ENCODE peak calls at places on chromosomes 16 and 17, in seven cellular contexts. R is AG09309; G is non-pigmented ciliary epithelial cell; V is sciatic nerve; N is H9; A is stimulated activated CD8-positive, alpha-beta memory T cell treated with anti-CD3 and anti-CD28 coated beads, Interleukin-2, amount 100 ng/mL, for 1 hour; K is ovary. M is an unnamed sample.

GRCh38 chr17:34354637-34355036 is 1.6 kb upstream of the CCL13 start:
- DNase-seq in R (peak; percentile 14), G (peak; percentile 8), V (no peak), N (no peak), A (no peak), K (no peak), M (no peak)

GRCh38 chr16:70490261-70490660 is 33.1 kb downstream of the COG4 start:
- DNase-seq in R (no peak), G (no peak), V (no peak), N (no peak), A (no peak), K (no peak), M (no peak)

GRCh38 chr16:2467301-2468141 is 3.6 kb upstream of the NTN3 start:
- DNase-seq in R (no peak), G (no peak), V (peak; percentile 87), N (peak; percentile 74), A (no peak), K (peak; percentile 84), M (no peak)

GRCh38 chr17:39144414-39144813 is 7.0 kb downstream of the PLXDC1 start:
- DNase-seq in R (no peak), G (peak; percentile 28), V (peak; percentile 96), N (no peak), A (no peak), K (peak; percentile 80), M (no peak)

GRCh38 chr16:30474062-30474452 is 1.5 kb downstream of the ITGAL start:
- DNase-seq in R (no peak), G (no peak), V (no peak), N (no peak), A (no peak), K (no peak), M (no peak)

GRCh38 chr17:65013613-65014391 is 42.7 kb downstream of the GNA13 start:
- DNase-seq in R (peak; percentile 74), G (peak; percentile 73), V (no peak), N (no peak), A (peak; percentile 22), K (no peak), M (no peak)

GRCh38 chr16:31421587-31421986 is 6.6 kb downstream of the COX6A2 start:
- DNase-seq in R (no peak), G (no peak), V (no peak), N (no peak), A (no peak), K (no peak), M (no peak)

GRCh38 chr16:4327386-4327781 is 11.5 kb downstream of the GLIS2 start:
- DNase-seq in R (no peak), G (no peak), V (no peak), N (no peak), A (no peak), K (peak; percentile 53), M (no peak)

GRCh38 chr17:74527756-74528155 is 3.5 kb downstream of the CD300LB start:
- DNase-seq in R (no peak), G (no peak), V (peak; percentile 36), N (no peak), A (no peak), K (no peak), M (no peak)

GRCh38 chr17:73657473-73658116 is 13.3 kb upstream of the SDK2 start:
- DNase-seq in R (no peak), G (no peak), V (peak; percentile 73), N (peak; percentile 90), A (no peak), K (no peak), M (no peak)

GRCh38 chr16:22711847-22712246 is 102.1 kb upstream of the HS3ST2 start:
- DNase-seq in R (no peak), G (no peak), V (no peak), N (no peak), A (no peak), K (no peak), M (no peak)

GRCh38 chr16:1152123-1152638 is 725 bp upstream of the CACNA1H start:
- DNase-seq in R (no peak), G (no peak), V (no peak), N (peak; percentile 65), A (peak; percentile 16), K (peak; percentile 77), M (no peak)

GRCh38 chr17:6018788-6019187 is 51.4 kb upstream of the WSCD1 start:
- DNase-seq in R (no peak), G (no peak), V (no peak), N (no peak), A (no peak), K (no peak), M (no peak)

GRCh38 chr17:7146115-7146514 is 31.5 kb upstream of the ASGR2 start:
- DNase-seq in R (no peak), G (no peak), V (no peak), N (no peak), A (no peak), K (no peak), M (no peak)

GRCh38 chr16:85971877-85972638 is 73.1 kb downstream of the IRF8 start:
- DNase-seq in R (no peak), G (no peak), V (no peak), N (no peak), A (no peak), K (no peak), M (no peak)

GRCh38 chr16:57093845-57094564 is 1.6 kb downstream of the CPNE2 start:
- DNase-seq in R (no peak), G (no peak), V (no peak), N (no peak), A (no peak), K (no peak), M (no peak)

GRCh38 chr17:4479340-4479981 is 19.2 kb upstream of the SPNS2 start:
- DNase-seq in R (no peak), G (no peak), V (no peak), N (no peak), A (no peak), K (no peak), M (no peak)

GRCh38 chr16:191783-192294 is 11.6 kb downstream of the HBQ1 start:
- DNase-seq in R (no peak), G (no peak), V (no peak), N (no peak), A (no peak), K (no peak), M (no peak)

GRCh38 chr17:63881935-63882601 is at the start of gene GH2:
- DNase-seq in R (no peak), G (no peak), V (no peak), N (peak; percentile 88), A (peak; percentile 17), K (peak; percentile 45), M (no peak)

GRCh38 chr16:16956376-16956775 is 514.4 kb downstream of the XYLT1 start:
- DNase-seq in R (no peak), G (no peak), V (no peak), N (no peak), A (no peak), K (no peak), M (no peak)

GRCh38 chr17:57121308-57122042 is 36.4 kb downstream of the AKAP1 start:
- DNase-seq in R (no peak), G (no peak), V (no peak), N (peak; percentile 72), A (no peak), K (peak; percentile 47), M (no peak)

GRCh38 chr16:386641-387156 is 4.9 kb upstream of the PGAP6 start:
- DNase-seq in R (no peak), G (no peak), V (no peak), N (no peak), A (no peak), K (no peak), M (no peak)

GRCh38 chr17:36127199-36127881 is 23.7 kb downstream of the CCL4 start:
- DNase-seq in R (no peak), G (no peak), V (no peak), N (no peak), A (no peak), K (no peak), M (no peak)

GRCh38 chr16:450385-450784 is 24.9 kb downstream of the RAB11FIP3 start:
- DNase-seq in R (no peak), G (no peak), V (no peak), N (no peak), A (no peak), K (no peak), M (no peak)

M was measured in NCI-H1048.